ENCODE peak calls at places on chromosomes 6 and 20, in ten cellular contexts. M, C, A, K, J, P, F, B, H and I are unnamed samples.

GRCh38 chr20:45372241-45372640 is 5.9 kb downstream of the TP53TG5 start:
- DNase-seq in M (no peak), C (no peak), A (no peak), K (no peak), J (no peak), P (no peak), F (no peak), B (no peak), H (no peak), I (no peak)

GRCh38 chr20:58829531-58829941 is 21.2 kb downstream of the GNAS-AS1 start:
- DNase-seq in M (no peak), C (no peak), A (peak), K (no peak), J (peak), P (peak), F (no peak), B (no peak), H (peak), I (peak)

GRCh38 chr20:41004561-41005360 is 23.9 kb upstream of the TOP1 start:
- DNase-seq in M (no peak), C (no peak), A (peak), K (no peak), J (no peak), P (no peak), F (no peak), B (no peak), H (no peak), I (no peak)

GRCh38 chr6:148389917-148390316 is 47.3 kb downstream of the SASH1 start:
- DNase-seq in M (no peak), C (no peak), A (no peak), K (no peak), J (no peak), P (no peak), F (no peak), B (no peak), H (no peak), I (no peak)

GRCh38 chr6:26197736-26198625 is 110.8 kb downstream of the HFE start:
- DNase-seq in M (no peak), C (peak), A (peak), K (no peak), J (no peak), P (no peak), F (no peak), B (no peak), H (no peak), I (no peak)

GRCh38 chr6:147204060-147204785 is at the start of gene STXBP5:
- DNase-seq in M (no peak), C (peak), A (peak), K (no peak), J (peak), P (no peak), F (peak), B (peak), H (peak), I (peak)

GRCh38 chr20:50267041-50267865 is 76.6 kb downstream of the CEBPB start:
- DNase-seq in M (no peak), C (peak), A (peak), K (no peak), J (peak), P (peak), F (no peak), B (no peak), H (no peak), I (peak)

GRCh38 chr20:21099653-21100589 is 6.2 kb downstream of the LINC00237 start:
- DNase-seq in M (no peak), C (peak), A (peak), K (no peak), J (peak), P (no peak), F (no peak), B (peak), H (peak), I (peak)

GRCh38 chr6:16057411-16057810 is 71.5 kb upstream of the MYLIP start:
- DNase-seq in M (no peak), C (no peak), A (peak), K (no peak), J (no peak), P (no peak), F (no peak), B (no peak), H (no peak), I (no peak)

GRCh38 chr20:33653900-33654596 is 8.1 kb upstream of the C20orf144 start:
- DNase-seq in M (no peak), C (peak), A (peak), K (no peak), J (no peak), P (no peak), F (no peak), B (no peak), H (peak), I (peak)

GRCh38 chr6:97705568-97705967 is 422.6 kb upstream of the MMS22L start:
- DNase-seq in M (no peak), C (no peak), A (peak), K (no peak), J (no peak), P (no peak), F (no peak), B (no peak), H (no peak), I (no peak)

GRCh38 chr6:33936911-33937310 is 133.1 kb upstream of the MLN start:
- DNase-seq in M (no peak), C (no peak), A (no peak), K (no peak), J (no peak), P (no peak), F (no peak), B (no peak), H (no peak), I (no peak)

GRCh38 chr6:112279044-112279916 is 24.9 kb upstream of the LAMA4 start:
- DNase-seq in M (no peak), C (no peak), A (no peak), K (no peak), J (peak), P (no peak), F (no peak), B (no peak), H (no peak), I (no peak)

GRCh38 chr6:82072113-82072512 is 175.4 kb downstream of the IBTK start:
- DNase-seq in M (no peak), C (peak), A (no peak), K (no peak), J (no peak), P (no peak), F (no peak), B (no peak), H (no peak), I (no peak)

GRCh38 chr6:23637296-23637695 is 488.7 kb upstream of the NRSN1 start:
- DNase-seq in M (no peak), C (no peak), A (peak), K (no peak), J (no peak), P (no peak), F (no peak), B (no peak), H (no peak), I (no peak)

GRCh38 chr6:35473075-35473848 is 5.1 kb downstream of the RPL10A start:
- DNase-seq in M (no peak), C (no peak), A (no peak), K (no peak), J (no peak), P (no peak), F (no peak), B (no peak), H (no peak), I (no peak)

GRCh38 chr6:141744971-141745370 is 387.8 kb upstream of the GJE1 start:
- DNase-seq in M (no peak), C (no peak), A (no peak), K (no peak), J (no peak), P (peak), F (no peak), B (no peak), H (no peak), I (no peak)

GRCh38 chr6:136524936-136525413 is 25.2 kb downstream of the MAP7 start:
- DNase-seq in M (no peak), C (peak), A (no peak), K (no peak), J (no peak), P (no peak), F (no peak), B (no peak), H (no peak), I (no peak)

GRCh38 chr20:16684416-16684815 is 45.4 kb upstream of the SNRPB2 start:
- DNase-seq in M (no peak), C (no peak), A (no peak), K (no peak), J (no peak), P (no peak), F (no peak), B (no peak), H (no peak), I (no peak)

GRCh38 chr6:144912474-144912873 is 627.3 kb downstream of the UTRN start:
- DNase-seq in M (no peak), C (no peak), A (peak), K (no peak), J (no peak), P (peak), F (peak), B (no peak), H (no peak), I (no peak)

GRCh38 chr20:32560989-32561830 is 23.9 kb downstream of the NOL4L start:
- DNase-seq in M (no peak), C (peak), A (no peak), K (no peak), J (no peak), P (no peak), F (no peak), B (no peak), H (no peak), I (no peak)

GRCh38 chr20:51399138-51399890 is 143.2 kb downstream of the NFATC2 start:
- DNase-seq in M (no peak), C (peak), A (no peak), K (no peak), J (no peak), P (no peak), F (no peak), B (no peak), H (no peak), I (no peak)

GRCh38 chr20:64057628-64058498 is 5.1 kb upstream of the TCEA2 start:
- DNase-seq in M (peak), C (peak), A (peak), K (no peak), J (peak), P (no peak), F (peak), B (peak), H (peak), I (peak)

GRCh38 chr6:9521152-9521530 is 893.7 kb downstream of the TFAP2A start:
- DNase-seq in M (no peak), C (no peak), A (no peak), K (no peak), J (no peak), P (no peak), F (no peak), B (no peak), H (no peak), I (no peak)

GRCh38 chr6:128363424-128363823 is 157.0 kb downstream of the PTPRK start:
- DNase-seq in M (no peak), C (no peak), A (no peak), K (no peak), J (no peak), P (no peak), F (no peak), B (no peak), H (no peak), I (no peak)